ENCODE peak calls at places on chromosomes 16 and 17, in four cellular contexts. W, S, U and G are unnamed samples.

GRCh38 chr16:6146874-6147425 is 1049.4 kb upstream of the EEF2KMT start:
- DNase-seq in U (no peak), W (no peak), S (no peak), G (no peak)

GRCh38 chr17:37506678-37507077 is 17.0 kb downstream of the DUSP14 start:
- DNase-seq in W (no peak), S (peak), U (no peak), G (no peak)

GRCh38 chr17:64441772-64442549 is 7.0 kb upstream of the MILR1 start:
- DNase-seq in S (peak), U (peak), W (no peak), G (no peak)

GRCh38 chr17:13337864-13338371 is 263.8 kb downstream of the HS3ST3A1 start:
- DNase-seq in W (no peak), S (peak), U (peak), G (no peak)

GRCh38 chr17:42886283-42887176 is 14.1 kb upstream of the G6PC1 start:
- DNase-seq in W (no peak), S (no peak), U (no peak), G (no peak)

GRCh38 chr17:22128723-22129122 is 436.4 kb downstream of the KCNJ18 start:
- DNase-seq in S (no peak), U (no peak), W (no peak), G (no peak)

GRCh38 chr16:48300391-48300856 is 53.1 kb upstream of the ABCC11 start:
- DNase-seq in S (peak), U (no peak), W (peak), G (no peak)

GRCh38 chr16:30663820-30664528 is 5.7 kb downstream of the FBRS start:
- DNase-seq in W (no peak), S (no peak), U (no peak), G (no peak)

GRCh38 chr17:75615301-75615700 is 17.9 kb upstream of the SMIM5 start:
- DNase-seq in W (no peak), U (no peak), S (no peak), G (no peak)

GRCh38 chr16:6232060-6232459 is 1100.6 kb upstream of the RBFOX1 start:
- DNase-seq in W (no peak), U (no peak), S (no peak), G (no peak)

GRCh38 chr17:12859520-12859919 is 70.2 kb downstream of the ARHGAP44 start:
- DNase-seq in S (peak), W (no peak), U (no peak), G (no peak)

GRCh38 chr17:54903375-54903774 is 2.7 kb downstream of the TOM1L1 start:
- DNase-seq in S (no peak), U (peak), W (no peak), G (no peak)

GRCh38 chr17:20122236-20122879 is 113.2 kb downstream of the SPECC1 start:
- DNase-seq in W (no peak), U (peak), S (no peak), G (no peak)

GRCh38 chr16:23182675-23183485 is at the start of gene SCNN1G:
- DNase-seq in W (no peak), U (no peak), S (no peak), G (no peak)

GRCh38 chr17:46192484-46193245 is 564 bp downstream of the KANSL1 start:
- DNase-seq in U (peak), W (peak), S (peak), G (no peak)

GRCh38 chr17:54982399-54982798 is 13.8 kb downstream of the STXBP4 start:
- DNase-seq in S (peak), U (peak), W (peak), G (no peak)

GRCh38 chr16:27221576-27222498 is 18.5 kb downstream of the KDM8 start:
- DNase-seq in W (peak), U (peak), S (peak), G (no peak)

GRCh38 chr17:65183736-65184135 is 46.6 kb downstream of the RGS9 start:
- DNase-seq in S (peak), U (no peak), W (no peak), G (no peak)

GRCh38 chr16:81703177-81704155 is 75.6 kb upstream of the PLCG2 start:
- DNase-seq in W (no peak), U (no peak), S (peak), G (no peak)

GRCh38 chr17:76264425-76264754 is 758 bp upstream of the UBALD2 start:
- DNase-seq in U (no peak), W (no peak), S (no peak), G (no peak)

GRCh38 chr16:27972500-27972899 is 91.0 kb downstream of the GSG1L start:
- DNase-seq in W (no peak), U (no peak), S (peak), G (no peak)

GRCh38 chr17:78360371-78361226 is 722 bp upstream of the SOCS3 start:
- DNase-seq in S (peak), U (peak), W (peak), G (peak)
- TF ChIP-seq CTCF in S (peak), U (peak), W (peak), G (no peak)

GRCh38 chr16:11698271-11698689 is 30.0 kb downstream of the SNN start:
- DNase-seq in U (peak), W (no peak), S (no peak), G (no peak)
- TF ChIP-seq CTCF in U (no peak), W (no peak), S (no peak), G (no peak)

GRCh38 chr17:81527591-81528383 is at the start of gene FSCN2:
- DNase-seq in U (no peak), S (no peak), W (no peak), G (no peak)
- TF ChIP-seq CTCF in U (no peak), S (peak), W (no peak), G (no peak)

DNA sequence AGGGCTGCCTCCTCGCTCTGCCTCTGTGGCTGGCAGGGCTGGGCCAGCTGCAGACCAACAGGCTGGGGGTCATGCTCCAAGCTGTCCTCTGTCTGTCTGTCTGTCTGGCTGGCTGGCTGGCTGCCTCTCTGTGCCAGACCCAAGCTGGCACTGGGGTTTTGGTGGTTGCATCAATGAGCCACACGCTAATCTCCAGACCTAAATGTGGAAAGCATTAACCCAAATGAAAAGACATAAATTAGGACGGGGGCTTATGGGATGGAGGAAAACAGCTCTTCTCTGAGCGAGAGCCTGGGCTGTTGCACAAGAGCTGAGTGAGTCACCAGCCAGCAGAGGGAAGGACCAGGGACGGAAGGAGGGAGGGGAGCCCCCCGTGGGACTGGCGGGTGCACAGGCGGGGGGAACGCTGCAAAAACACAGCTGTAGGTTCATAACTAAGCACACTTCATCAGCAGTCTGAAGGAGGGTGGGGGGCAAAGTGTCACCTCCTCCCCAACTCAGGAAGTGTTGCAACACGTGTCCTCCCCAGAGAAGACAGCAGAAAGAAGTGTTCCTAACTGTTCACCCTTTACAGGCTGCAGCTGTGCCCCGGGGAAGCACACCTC is 83.4 kb downstream of the GAS7 start:
- DNase-seq in U (peak), S (peak), W (peak), G (peak)
- TF ChIP-seq CTCF in U (no peak), S (no peak), W (no peak), G (no peak)

GRCh38 chr17:28898261-28898955 is 875 bp upstream of the FLOT2 start:
- DNase-seq in S (no peak), W (no peak), U (no peak), G (no peak)

GRCh38 chr17:28896491-28896883 is 1.0 kb downstream of the FLOT2 start:
- DNase-seq in U (no peak), W (no peak), S (no peak), G (no peak)

GRCh38 chr17:28895794-28896447 is 1.6 kb downstream of the FLOT2 start:
- DNase-seq in U (no peak), S (no peak), W (no peak), G (no peak)

GRCh38 chr17:28897769-28898259 is 281 bp upstream of the FLOT2 start:
- DNase-seq in U (peak), S (no peak), W (no peak), G (no peak)

GRCh38 chr17:28896884-28897768 is at the start of gene FLOT2:
- DNase-seq in U (peak), S (peak), W (peak), G (peak)
- TF ChIP-seq CTCF in U (peak), S (peak), W (peak), G (no peak)

GRCh38 chr16:19396555-19397011 is 21.1 kb upstream of the TMC5 start:
- DNase-seq in W (no peak), S (no peak), U (peak), G (no peak)

DNA sequence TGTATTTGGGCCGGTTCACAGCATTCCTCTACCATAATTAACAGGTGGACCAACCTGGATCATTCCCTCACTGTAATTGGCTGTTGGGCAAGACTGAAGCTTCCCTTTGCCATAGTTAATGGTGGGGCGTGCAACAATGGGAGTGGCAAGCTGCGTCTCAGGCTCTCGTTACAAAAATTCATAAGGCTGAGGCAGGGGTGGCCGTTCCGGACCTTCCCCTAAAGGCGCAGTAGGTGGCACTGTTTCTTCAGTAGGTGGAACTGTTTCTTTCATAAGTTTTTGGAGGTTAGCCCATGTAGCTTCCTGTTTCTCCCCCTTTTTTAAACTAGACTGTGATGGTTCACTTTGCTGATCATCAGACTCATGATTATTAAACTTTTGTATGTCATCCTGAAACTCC is 17.0 kb upstream of the TMC5 start:
- DNase-seq in U (peak), W (no peak), S (no peak), G (no peak)
- TF ChIP-seq CTCF in U (no peak), W (no peak), S (no peak), G (no peak)

GRCh38 chr17:56600246-56600645 is 6.7 kb downstream of the NOG start:
- DNase-seq in W (no peak), S (no peak), U (no peak), G (no peak)

GRCh38 chr17:56603486-56604238 is 10.2 kb downstream of the NOG start:
- DNase-seq in U (no peak), S (no peak), W (no peak), G (no peak)

GRCh38 chr17:56604691-56605090 is 11.2 kb downstream of the NOG start:
- DNase-seq in U (no peak), S (no peak), W (no peak), G (no peak)

GRCh38 chr17:56601613-56602012 is 8.1 kb downstream of the NOG start:
- DNase-seq in W (no peak), U (no peak), S (no peak), G (no peak)

DNA sequence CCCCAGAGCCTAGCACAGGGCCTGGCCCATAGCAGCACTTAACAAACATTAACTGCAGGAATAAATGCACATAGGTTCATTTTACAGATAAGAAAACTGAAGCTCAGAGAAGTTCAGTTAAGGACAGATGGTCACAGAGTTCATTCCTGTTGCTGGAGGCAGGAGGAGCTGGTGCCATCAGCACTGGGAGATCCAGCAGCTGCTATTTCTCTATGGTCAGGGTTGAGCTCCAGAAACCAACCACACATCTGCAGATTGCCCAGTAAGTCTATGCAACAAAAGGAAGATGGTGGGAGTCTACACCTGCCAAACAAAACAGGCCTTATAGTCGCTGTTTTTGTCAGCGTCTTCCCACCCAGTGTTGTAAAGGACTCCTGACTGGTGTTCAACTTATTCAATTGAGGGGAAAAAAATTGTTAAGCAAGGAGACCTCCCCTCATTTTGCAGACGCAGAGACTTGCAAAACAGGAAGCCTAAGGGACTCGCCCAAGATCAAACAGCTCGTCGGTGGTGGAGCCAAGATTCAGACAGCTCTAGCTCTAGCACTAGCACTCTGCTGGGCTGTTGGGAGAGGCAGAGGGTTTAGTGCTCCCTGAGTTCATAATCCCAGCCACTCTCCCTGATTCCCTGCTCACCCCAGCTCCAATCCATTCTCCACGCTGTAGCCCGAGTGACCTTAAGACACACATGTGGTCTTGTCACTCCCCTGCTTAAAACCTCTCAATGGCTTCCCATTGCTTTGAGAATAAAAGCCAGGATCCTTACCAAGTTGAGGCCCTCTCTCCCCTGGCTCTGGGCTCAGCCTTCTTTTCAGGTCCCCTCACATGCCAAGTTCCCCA is 9.0 kb downstream of the NOG start:
- DNase-seq in W (no peak), U (no peak), S (no peak), G (no peak)
- TF ChIP-seq CTCF in W (no peak), U (no peak), S (no peak), G (no peak)